ENCODE peak calls at places on chromosomes 6 and 20, in four cellular contexts. N is AG04450, W is activated gamma-delta T cell treated with Interleukin-2 at 50 U/mL for 16 hours, U is aorta. Z is an unnamed sample.

GRCh38 chr6:75202676-75203131 is 3.1 kb downstream of the COL12A1 start:
- DNase-seq in N (no peak), W (no peak), U (no peak), Z (no peak)

GRCh38 chr20:61922411-61922810 is 143.3 kb downstream of the TAF4 start:
- DNase-seq in N (no peak), W (no peak), U (no peak), Z (no peak)

GRCh38 chr20:45867811-45868176 is 10.4 kb downstream of the ZSWIM3 start:
- DNase-seq in N (no peak), W (no peak), U (no peak), Z (no peak)

GRCh38 chr6:52415917-52416628 is 4.1 kb upstream of the EFHC1 start:
- DNase-seq in N (no peak), W (no peak), U (no peak), Z (no peak)

GRCh38 chr20:42277203-42277602 is 659.0 kb upstream of the CHD6 start:
- DNase-seq in N (no peak), W (no peak), U (no peak), Z (no peak)

GRCh38 chr6:161228096-161228495 is 45.8 kb downstream of the AGPAT4 start:
- DNase-seq in N (no peak), W (no peak), U (no peak), Z (no peak)

GRCh38 chr20:16599257-16599656 is 26.0 kb upstream of the KIF16B start:
- DNase-seq in N (no peak), W (no peak), U (no peak), Z (no peak)

GRCh38 chr6:109229536-109229935 is 134.2 kb downstream of the CEP57L1 start:
- DNase-seq in N (no peak), W (no peak), U (no peak), Z (no peak)

GRCh38 chr6:23413327-23414203 is 712.5 kb upstream of the NRSN1 start:
- DNase-seq in N (peak), W (no peak), U (no peak), Z (no peak)

GRCh38 chr6:51019785-51020184 is 201.1 kb downstream of the TFAP2B start:
- DNase-seq in N (no peak), W (no peak), U (no peak), Z (no peak)

GRCh38 chr6:131736010-131736409 is 25.2 kb upstream of the CTAGE9 start:
- DNase-seq in N (no peak), W (no peak), U (no peak), Z (no peak)

GRCh38 chr20:25188218-25188617 is 7.3 kb upstream of the ENTPD6 start:
- DNase-seq in N (no peak), W (no peak), U (no peak), Z (no peak)

GRCh38 chr6:150195996-150196417 is 53.2 kb downstream of the PPP1R14C start:
- DNase-seq in N (no peak), W (no peak), U (no peak), Z (no peak)

GRCh38 chr6:158642805-158643489 is 1.6 kb downstream of the DYNLT1 start:
- DNase-seq in N (no peak), W (no peak), U (no peak), Z (no peak)

GRCh38 chr6:80214436-80215022 is 108.1 kb downstream of the BCKDHB start:
- DNase-seq in N (peak), W (no peak), U (no peak), Z (peak)